ENCODE peak calls at places on chromosomes 16 and 17, in six cellular contexts. One of them, this sample, is unnamed.

GRCh38 chr17:57552114-57552601 is 192.9 kb downstream of the CCDC182 start:
- DNase-seq in ELF-1: peak
- DNase-seq in cardiac muscle cell: peak
- DNase-seq in mesothelial cell of epicardium: no peak
- DNase-seq in dermis blood vessel endothelial cell: peak
- DNase-seq in activated naive CD8-positive, alpha-beta T cell treated with anti-CD3 and anti-CD28 coated beads, Interleukin-2, amount 10 ng/mL, durations not matched to agents 7 days and 5 days: peak
- DNase-seq in this sample: no peak

GRCh38 chr16:72092832-72093447 is 480 bp downstream of the TXNL4B start:
- DNase-seq in mesothelial cell of epicardium: no peak
- DNase-seq in cardiac muscle cell: peak
- DNase-seq in activated naive CD8-positive, alpha-beta T cell treated with anti-CD3 and anti-CD28 coated beads, Interleukin-2, amount 10 ng/mL, durations not matched to agents 7 days and 5 days: no peak
- DNase-seq in ELF-1: peak
- DNase-seq in dermis blood vessel endothelial cell: peak
- DNase-seq in this sample: peak

GRCh38 chr17:17890773-17891759 is 54.3 kb upstream of the SREBF1 start:
- DNase-seq in dermis blood vessel endothelial cell: peak
- DNase-seq in mesothelial cell of epicardium: no peak
- DNase-seq in cardiac muscle cell: peak
- DNase-seq in activated naive CD8-positive, alpha-beta T cell treated with anti-CD3 and anti-CD28 coated beads, Interleukin-2, amount 10 ng/mL, durations not matched to agents 7 days and 5 days: peak
- DNase-seq in ELF-1: peak
- DNase-seq in this sample: peak

GRCh38 chr16:50467943-50468748 is 80.0 kb upstream of the NKD1 start:
- DNase-seq in ELF-1: peak
- DNase-seq in activated naive CD8-positive, alpha-beta T cell treated with anti-CD3 and anti-CD28 coated beads, Interleukin-2, amount 10 ng/mL, durations not matched to agents 7 days and 5 days: no peak
- DNase-seq in cardiac muscle cell: peak
- DNase-seq in mesothelial cell of epicardium: peak
- DNase-seq in dermis blood vessel endothelial cell: no peak
- DNase-seq in this sample: no peak

GRCh38 chr16:30473231-30474061 is 904 bp downstream of the ITGAL start:
- DNase-seq in dermis blood vessel endothelial cell: no peak
- DNase-seq in activated naive CD8-positive, alpha-beta T cell treated with anti-CD3 and anti-CD28 coated beads, Interleukin-2, amount 10 ng/mL, durations not matched to agents 7 days and 5 days: peak
- DNase-seq in cardiac muscle cell: no peak
- DNase-seq in mesothelial cell of epicardium: no peak
- DNase-seq in ELF-1: no peak
- DNase-seq in this sample: no peak

GRCh38 chr17:39139137-39139516 is 12.3 kb downstream of the PLXDC1 start:
- DNase-seq in dermis blood vessel endothelial cell: no peak
- DNase-seq in cardiac muscle cell: no peak
- DNase-seq in ELF-1: no peak
- DNase-seq in mesothelial cell of epicardium: no peak
- DNase-seq in activated naive CD8-positive, alpha-beta T cell treated with anti-CD3 and anti-CD28 coated beads, Interleukin-2, amount 10 ng/mL, durations not matched to agents 7 days and 5 days: no peak
- DNase-seq in this sample: no peak

GRCh38 chr17:78117027-78117981 is 11.3 kb downstream of the TMC6 start:
- DNase-seq in cardiac muscle cell: peak
- DNase-seq in ELF-1: peak
- DNase-seq in mesothelial cell of epicardium: no peak
- DNase-seq in dermis blood vessel endothelial cell: no peak
- DNase-seq in activated naive CD8-positive, alpha-beta T cell treated with anti-CD3 and anti-CD28 coated beads, Interleukin-2, amount 10 ng/mL, durations not matched to agents 7 days and 5 days: no peak
- DNase-seq in this sample: no peak

GRCh38 chr16:68470461-68471150 is 22.3 kb upstream of the SMPD3 start:
- DNase-seq in ELF-1: no peak
- DNase-seq in mesothelial cell of epicardium: no peak
- DNase-seq in cardiac muscle cell: no peak
- DNase-seq in dermis blood vessel endothelial cell: no peak
- DNase-seq in activated naive CD8-positive, alpha-beta T cell treated with anti-CD3 and anti-CD28 coated beads, Interleukin-2, amount 10 ng/mL, durations not matched to agents 7 days and 5 days: peak
- DNase-seq in this sample: no peak

GRCh38 chr17:19384723-19385391 is 2.1 kb downstream of the MFAP4 start:
- DNase-seq in dermis blood vessel endothelial cell: no peak
- DNase-seq in cardiac muscle cell: no peak
- DNase-seq in activated naive CD8-positive, alpha-beta T cell treated with anti-CD3 and anti-CD28 coated beads, Interleukin-2, amount 10 ng/mL, durations not matched to agents 7 days and 5 days: no peak
- DNase-seq in mesothelial cell of epicardium: no peak
- DNase-seq in ELF-1: no peak
- DNase-seq in this sample: no peak

GRCh38 chr17:37067555-37068111 is 118.9 kb downstream of the AATF start:
- DNase-seq in activated naive CD8-positive, alpha-beta T cell treated with anti-CD3 and anti-CD28 coated beads, Interleukin-2, amount 10 ng/mL, durations not matched to agents 7 days and 5 days: no peak
- DNase-seq in mesothelial cell of epicardium: no peak
- DNase-seq in ELF-1: peak
- DNase-seq in cardiac muscle cell: no peak
- DNase-seq in dermis blood vessel endothelial cell: peak
- DNase-seq in this sample: peak

GRCh38 chr16:84638195-84638806 is 10.0 kb upstream of the KLHL36 start:
- DNase-seq in cardiac muscle cell: no peak
- DNase-seq in mesothelial cell of epicardium: no peak
- DNase-seq in activated naive CD8-positive, alpha-beta T cell treated with anti-CD3 and anti-CD28 coated beads, Interleukin-2, amount 10 ng/mL, durations not matched to agents 7 days and 5 days: no peak
- DNase-seq in ELF-1: no peak
- DNase-seq in dermis blood vessel endothelial cell: no peak
- DNase-seq in this sample: no peak

GRCh38 chr16:53024045-53024444 is 28.7 kb downstream of the CHD9NB start:
- DNase-seq in ELF-1: no peak
- DNase-seq in dermis blood vessel endothelial cell: no peak
- DNase-seq in activated naive CD8-positive, alpha-beta T cell treated with anti-CD3 and anti-CD28 coated beads, Interleukin-2, amount 10 ng/mL, durations not matched to agents 7 days and 5 days: no peak
- DNase-seq in mesothelial cell of epicardium: no peak
- DNase-seq in cardiac muscle cell: no peak
- DNase-seq in this sample: no peak

GRCh38 chr17:62030264-62030663 is 34.8 kb downstream of the MED13 start:
- DNase-seq in mesothelial cell of epicardium: no peak
- DNase-seq in ELF-1: no peak
- DNase-seq in activated naive CD8-positive, alpha-beta T cell treated with anti-CD3 and anti-CD28 coated beads, Interleukin-2, amount 10 ng/mL, durations not matched to agents 7 days and 5 days: no peak
- DNase-seq in dermis blood vessel endothelial cell: peak
- DNase-seq in cardiac muscle cell: no peak
- DNase-seq in this sample: no peak

GRCh38 chr16:68592466-68593337 is 52.4 kb upstream of the CDH3 start:
- DNase-seq in activated naive CD8-positive, alpha-beta T cell treated with anti-CD3 and anti-CD28 coated beads, Interleukin-2, amount 10 ng/mL, durations not matched to agents 7 days and 5 days: no peak
- DNase-seq in ELF-1: no peak
- DNase-seq in mesothelial cell of epicardium: no peak
- DNase-seq in dermis blood vessel endothelial cell: peak
- DNase-seq in cardiac muscle cell: no peak
- DNase-seq in this sample: peak

GRCh38 chr16:46629331-46629843 is 8.2 kb upstream of the SHCBP1 start:
- DNase-seq in activated naive CD8-positive, alpha-beta T cell treated with anti-CD3 and anti-CD28 coated beads, Interleukin-2, amount 10 ng/mL, durations not matched to agents 7 days and 5 days: no peak
- DNase-seq in mesothelial cell of epicardium: no peak
- DNase-seq in ELF-1: peak
- DNase-seq in cardiac muscle cell: peak
- DNase-seq in dermis blood vessel endothelial cell: peak
- DNase-seq in this sample: peak

GRCh38 chr16:31354394-31355291 is at the start of gene ITGAX:
- DNase-seq in ELF-1: peak
- DNase-seq in dermis blood vessel endothelial cell: peak
- DNase-seq in mesothelial cell of epicardium: no peak
- DNase-seq in cardiac muscle cell: no peak
- DNase-seq in activated naive CD8-positive, alpha-beta T cell treated with anti-CD3 and anti-CD28 coated beads, Interleukin-2, amount 10 ng/mL, durations not matched to agents 7 days and 5 days: peak
- DNase-seq in this sample: peak

GRCh38 chr16:58158137-58158536 is 29.0 kb upstream of the CFAP20 start:
- DNase-seq in ELF-1: no peak
- DNase-seq in activated naive CD8-positive, alpha-beta T cell treated with anti-CD3 and anti-CD28 coated beads, Interleukin-2, amount 10 ng/mL, durations not matched to agents 7 days and 5 days: no peak
- DNase-seq in dermis blood vessel endothelial cell: no peak
- DNase-seq in mesothelial cell of epicardium: no peak
- DNase-seq in cardiac muscle cell: no peak
- DNase-seq in this sample: no peak

GRCh38 chr17:18206962-18207361 is 18.5 kb upstream of the LLGL1 start:
- DNase-seq in ELF-1: no peak
- DNase-seq in mesothelial cell of epicardium: no peak
- DNase-seq in activated naive CD8-positive, alpha-beta T cell treated with anti-CD3 and anti-CD28 coated beads, Interleukin-2, amount 10 ng/mL, durations not matched to agents 7 days and 5 days: no peak
- DNase-seq in dermis blood vessel endothelial cell: no peak
- DNase-seq in cardiac muscle cell: no peak
- DNase-seq in this sample: no peak

GRCh38 chr17:73343168-73343634 is 31.4 kb upstream of the CDC42EP4 start:
- DNase-seq in dermis blood vessel endothelial cell: no peak
- DNase-seq in activated naive CD8-positive, alpha-beta T cell treated with anti-CD3 and anti-CD28 coated beads, Interleukin-2, amount 10 ng/mL, durations not matched to agents 7 days and 5 days: no peak
- DNase-seq in cardiac muscle cell: peak
- DNase-seq in mesothelial cell of epicardium: peak
- DNase-seq in ELF-1: peak
- DNase-seq in this sample: no peak

GRCh38 chr17:62703776-62704380 is 76.4 kb downstream of the MRC2 start:
- DNase-seq in ELF-1: peak
- DNase-seq in cardiac muscle cell: peak
- DNase-seq in activated naive CD8-positive, alpha-beta T cell treated with anti-CD3 and anti-CD28 coated beads, Interleukin-2, amount 10 ng/mL, durations not matched to agents 7 days and 5 days: peak
- DNase-seq in dermis blood vessel endothelial cell: peak
- DNase-seq in mesothelial cell of epicardium: peak
- DNase-seq in this sample: peak

GRCh38 chr16:17423195-17423594 is 47.6 kb downstream of the XYLT1 start:
- DNase-seq in mesothelial cell of epicardium: no peak
- DNase-seq in activated naive CD8-positive, alpha-beta T cell treated with anti-CD3 and anti-CD28 coated beads, Interleukin-2, amount 10 ng/mL, durations not matched to agents 7 days and 5 days: no peak
- DNase-seq in dermis blood vessel endothelial cell: no peak
- DNase-seq in ELF-1: peak
- DNase-seq in cardiac muscle cell: no peak
- DNase-seq in this sample: no peak